ENCODE peak calls at places on chromosomes 5 and 9, in four cellular contexts. H, W, Z and A are unnamed samples.

GRCh38 chr9:98218562-98219363 is 26.3 kb upstream of the CORO2A start:
- DNase-seq in H (no peak), W (peak), Z (no peak), A (peak)

GRCh38 chr9:74865177-74865576 is 22.5 kb downstream of the TRPM6 start:
- DNase-seq in H (no peak), W (no peak), Z (no peak), A (no peak)

GRCh38 chr5:68319316-68320093 is 103.9 kb downstream of the PIK3R1 start:
- DNase-seq in H (no peak), W (no peak), Z (no peak), A (peak)

GRCh38 chr9:72477862-72478564 is 43.4 kb upstream of the TMC1 start:
- DNase-seq in H (peak), W (no peak), Z (no peak), A (peak)

GRCh38 chr5:1910081-1910760 is 27.5 kb upstream of the IRX4 start:
- DNase-seq in H (no peak), W (peak), Z (no peak), A (no peak)

GRCh38 chr9:124008855-124009834 is 2.4 kb upstream of the LHX2 start:
- DNase-seq in H (no peak), W (no peak), Z (no peak), A (no peak)

GRCh38 chr9:110691002-110691549 is 22.5 kb downstream of the MUSK start:
- DNase-seq in H (no peak), W (no peak), Z (no peak), A (peak)

GRCh38 chr5:75051217-75051751 is 1.1 kb downstream of the GCNT4 start:
- DNase-seq in H (no peak), W (no peak), Z (no peak), A (no peak)

GRCh38 chr9:109497193-109498165 is 628 bp downstream of the PTPN3 start:
- DNase-seq in H (no peak), W (no peak), Z (no peak), A (no peak)

GRCh38 chr9:2700398-2700797 is 16.9 kb upstream of the KCNV2 start:
- DNase-seq in H (no peak), W (no peak), Z (no peak), A (no peak)

GRCh38 chr5:66867622-66868322 is 271.6 kb downstream of the MAST4 start:
- DNase-seq in H (no peak), W (no peak), Z (no peak), A (no peak)

GRCh38 chr5:56625577-56625976 is 189.8 kb upstream of the MAP3K1 start:
- DNase-seq in H (no peak), W (no peak), Z (no peak), A (peak)

GRCh38 chr5:143708672-143709071 is 103.3 kb upstream of the HMHB1 start:
- DNase-seq in H (no peak), W (no peak), Z (no peak), A (no peak)

GRCh38 chr5:130323804-130324454 is 419.7 kb downstream of the CHSY3 start:
- DNase-seq in H (no peak), W (no peak), Z (no peak), A (peak)

GRCh38 chr5:2738700-2739359 is 12.6 kb downstream of the IRX2 start:
- DNase-seq in H (no peak), W (peak), Z (no peak), A (no peak)

GRCh38 chr9:109843651-109844050 is 63.7 kb downstream of the PALM2AKAP2 start:
- DNase-seq in H (no peak), W (peak), Z (peak), A (no peak)

GRCh38 chr9:117074337-117074662 is 340.6 kb downstream of the ASTN2 start:
- DNase-seq in H (no peak), W (no peak), Z (no peak), A (no peak)